ENCODE peak calls at places on chromosomes 12 and 14, in four cellular contexts. U, T, X and W are unnamed samples.

GRCh38 chr12:61538951-61539350 is 721.3 kb upstream of the USP15 start:
- DNase-seq in U (no peak), T (no peak), X (no peak), W (no peak)

GRCh38 chr14:102418853-102419240 is 56.1 kb downstream of the TECPR2 start:
- DNase-seq in U (no peak), T (no peak), X (no peak), W (no peak)

GRCh38 chr12:19546611-19547162 is 107.4 kb downstream of the AEBP2 start:
- DNase-seq in U (no peak), T (no peak), X (no peak), W (no peak)

GRCh38 chr12:25251749-25252148 is 1.0 kb upstream of the KRAS start:
- DNase-seq in U (no peak), T (no peak), X (no peak), W (no peak)

GRCh38 chr14:34933301-34933700 is 49.5 kb upstream of the SRP54 start:
- DNase-seq in U (no peak), T (no peak), X (no peak), W (no peak)

GRCh38 chr14:97697772-97698171 is 900.6 kb downstream of the VRK1 start:
- DNase-seq in U (no peak), T (no peak), X (no peak), W (no peak)

GRCh38 chr14:101362529-101363260 is 198.6 kb upstream of the DIO3 start:
- DNase-seq in U (no peak), T (no peak), X (no peak), W (no peak)

GRCh38 chr12:42421844-42422779 is 96.1 kb downstream of the PPHLN1 start:
- DNase-seq in U (peak; percentile 10), T (peak; percentile 71), X (peak; percentile 7), W (no peak)

GRCh38 chr14:65846469-65846868 is 433.9 kb downstream of the FUT8 start:
- DNase-seq in U (no peak), T (no peak), X (no peak), W (no peak)

GRCh38 chr12:24845615-24846014 is 103.3 kb downstream of the BCAT1 start:
- DNase-seq in U (no peak), T (no peak), X (no peak), W (no peak)

DNA sequence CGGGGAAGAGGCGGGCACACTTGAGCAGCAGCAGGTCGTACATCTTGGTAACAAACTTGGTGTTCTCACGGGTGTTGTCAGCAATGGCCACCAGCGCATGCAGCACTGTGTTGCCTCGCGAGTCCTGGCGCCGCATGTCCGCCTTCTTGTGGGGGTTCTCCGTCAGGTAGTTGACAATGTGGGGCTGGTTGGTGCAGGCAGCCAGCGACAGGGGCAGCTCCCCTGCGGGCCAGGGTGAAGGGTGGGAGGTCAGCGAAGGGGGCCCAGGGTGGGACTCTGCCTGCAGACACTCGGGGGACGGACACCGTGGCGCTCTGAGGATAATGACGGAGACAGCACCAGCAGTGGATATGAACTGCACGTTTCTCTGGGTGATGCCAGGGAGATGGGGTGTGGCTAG is 34.5 kb downstream of the TRPV4 start:
- DNase-seq in U (no peak), T (no peak), X (no peak), W (no peak)
- TF ChIP-seq SPI1 in U (no peak), T (no peak), X (no peak), W (no peak)

GRCh38 chr12:66244446-66244845 is 55.4 kb downstream of the IRAK3 start:
- DNase-seq in U (no peak), T (no peak), X (no peak), W (no peak)
- TF ChIP-seq SPI1 in U (no peak), T (no peak), X (no peak), W (no peak)

GRCh38 chr12:28340261-28340660 is 150.0 kb downstream of the CCDC91 start:
- DNase-seq in U (no peak), T (no peak), X (no peak), W (no peak)
- TF ChIP-seq SPI1 in U (no peak), T (no peak), X (no peak), W (no peak)

GRCh38 chr14:93902619-93903307 is 24.4 kb upstream of the FAM181A start:
- DNase-seq in U (no peak), T (no peak), X (no peak), W (no peak)

GRCh38 chr14:93909429-93910128 is 17.6 kb upstream of the FAM181A start:
- DNase-seq in U (no peak), T (no peak), X (no peak), W (no peak)

GRCh38 chr14:93905623-93906022 is 21.5 kb upstream of the FAM181A start:
- DNase-seq in U (no peak), T (no peak), X (no peak), W (no peak)

GRCh38 chr14:93903342-93904184 is 23.6 kb upstream of the FAM181A start:
- DNase-seq in U (no peak), T (peak; percentile 6), X (no peak), W (no peak)

DNA sequence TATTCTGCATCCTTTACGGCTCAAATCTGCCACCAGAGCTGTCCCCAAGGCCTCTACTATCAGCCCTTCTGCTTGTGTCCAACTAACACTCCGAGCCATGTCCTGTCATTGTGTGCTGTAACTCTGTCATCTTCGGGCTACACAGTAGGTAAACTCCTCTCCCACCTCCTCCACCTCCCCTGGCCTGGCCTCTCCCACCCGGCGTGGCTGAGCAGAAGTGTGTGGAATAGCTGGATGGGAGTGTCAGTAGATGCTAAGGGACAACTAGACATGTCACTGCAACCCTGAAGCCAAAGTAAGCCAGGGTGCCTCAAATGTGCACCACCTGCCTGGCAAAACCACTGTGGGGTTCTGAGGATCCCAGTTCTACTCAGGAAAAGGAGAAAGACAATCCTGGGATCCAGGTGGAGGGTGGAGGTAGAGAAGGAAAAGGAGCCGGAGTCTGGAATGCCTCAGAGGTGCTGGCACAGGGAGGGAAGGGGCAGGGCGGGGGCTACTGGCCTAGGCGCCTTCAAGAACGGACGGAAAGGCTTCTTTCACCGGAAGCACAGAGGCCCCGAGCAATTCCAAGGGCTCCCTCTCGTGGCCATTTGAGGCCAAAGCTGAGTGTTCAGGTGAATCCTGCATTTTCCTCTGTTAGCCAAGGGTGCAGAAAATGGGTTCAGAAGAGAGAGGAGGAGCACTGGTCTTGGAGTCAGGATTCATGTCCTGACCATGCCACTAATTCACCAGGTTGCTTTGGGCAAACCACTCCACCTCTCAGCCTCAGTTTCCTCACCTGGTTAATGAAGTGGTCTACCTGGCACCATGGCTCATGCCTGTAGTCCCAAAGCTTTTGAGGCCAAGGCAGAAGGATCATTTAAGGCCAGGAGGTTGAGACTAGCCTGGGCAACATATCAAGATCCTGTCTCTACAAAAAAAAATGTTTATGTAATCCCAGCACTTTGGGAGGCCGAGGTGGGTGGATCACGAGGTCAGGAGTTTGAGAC is 20.5 kb upstream of the FAM181A start:
- DNase-seq in U (peak; percentile 77), T (peak; percentile 68), X (no peak), W (peak; percentile 15)
- TF ChIP-seq SPI1 in U (no peak), T (no peak), X (no peak), W (no peak)

GRCh38 chr12:105946541-105946940 is 192.2 kb downstream of the NUAK1 start:
- DNase-seq in U (no peak), T (peak; percentile 80), X (no peak), W (no peak)
- TF ChIP-seq SPI1 in U (no peak), T (no peak), X (no peak), W (no peak)

GRCh38 chr14:91897121-91897701 is 29.9 kb upstream of the TC2N start:
- DNase-seq in U (no peak), T (no peak), X (no peak), W (no peak)

GRCh38 chr14:91893659-91894058 is 26.3 kb upstream of the TC2N start:
- DNase-seq in U (no peak), T (no peak), X (no peak), W (peak; percentile 14)

GRCh38 chr14:91898256-91898843 is 31.0 kb upstream of the TC2N start:
- DNase-seq in U (no peak), T (no peak), X (no peak), W (no peak)

GRCh38 chr14:91899213-91899612 is 31.9 kb upstream of the TC2N start:
- DNase-seq in U (no peak), T (no peak), X (no peak), W (no peak)

DNA sequence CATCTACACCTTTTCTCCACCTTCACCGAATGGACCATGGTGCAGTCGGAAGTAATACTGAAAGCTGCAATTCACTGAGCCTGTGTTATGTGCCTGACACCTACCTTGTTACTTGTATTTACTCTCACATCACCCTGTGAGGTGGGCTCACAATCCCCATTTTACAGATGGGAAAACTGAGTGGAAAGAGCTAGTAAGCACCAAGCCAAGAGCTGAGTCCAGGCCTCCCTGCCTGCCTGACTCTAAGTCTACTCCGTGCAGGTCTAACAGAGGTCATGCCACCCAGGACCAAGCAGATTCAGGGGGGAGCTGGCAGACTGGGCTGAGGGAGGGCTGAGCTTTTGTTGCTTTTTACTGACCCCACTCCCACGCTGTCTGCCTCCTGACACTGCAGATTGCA is 29.1 kb upstream of the TC2N start:
- DNase-seq in U (no peak), T (no peak), X (no peak), W (no peak)
- TF ChIP-seq SPI1 in U (no peak), T (no peak), X (no peak), W (no peak)

DNA sequence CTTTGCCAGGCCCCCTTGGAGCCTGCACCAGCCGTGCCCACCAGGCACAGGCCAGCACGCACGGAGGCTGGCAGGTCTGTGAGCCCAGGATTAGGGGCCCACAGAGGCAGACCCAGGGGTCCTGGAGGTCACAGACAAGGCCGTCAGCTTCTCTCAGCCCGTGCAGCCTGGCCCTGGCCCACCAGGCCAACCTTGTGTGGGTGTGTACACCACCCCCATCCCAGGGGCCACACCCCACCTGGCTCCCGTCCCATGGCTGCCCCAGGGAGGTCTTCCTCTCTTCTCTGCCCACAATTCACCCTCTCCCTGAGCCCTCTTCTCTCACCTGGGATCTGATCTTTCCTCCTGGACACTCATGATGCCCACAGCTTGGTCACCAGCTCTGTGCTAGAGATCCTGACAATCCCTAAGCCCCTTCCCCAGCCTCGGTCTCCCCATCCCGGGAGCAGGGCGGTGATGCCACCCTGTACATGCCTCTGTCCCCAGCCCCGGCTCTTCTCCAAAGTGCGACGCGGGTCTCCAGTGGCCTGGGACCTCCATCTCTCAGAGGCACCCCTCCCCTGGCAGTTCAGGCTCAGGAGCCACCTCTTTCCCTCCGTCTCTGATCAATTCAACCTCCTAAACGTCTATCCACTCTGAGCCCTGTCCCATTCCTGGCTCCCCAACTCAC is 31.1 kb upstream of the GPR132 start:
- DNase-seq in U (no peak), T (no peak), X (no peak), W (no peak)
- TF ChIP-seq SPI1 in U (no peak), T (no peak), X (no peak), W (no peak)